ENCODE peak calls at places on chromosomes 12 and 14, in nine cellular contexts. One of them, this sample, is unnamed. For H3K27me3, the result is how much of the 10 kb centered on the place peaks cover.

GRCh38 chr14:68979722-68980552 is 835 bp upstream of the ACTN1 start:
- DNase-seq in cardiac muscle cell: no peak
- DNase-seq in stomach: peak
- DNase-seq in heart left ventricle: peak
- DNase-seq in gastrocnemius medialis: peak
- DNase-seq in tibial artery: peak
- DNase-seq in colonic mucosa: peak
- DNase-seq in Peyer's patch: peak
- DNase-seq in lung: no peak
- DNase-seq in this sample: no peak

GRCh38 chr14:96091149-96091693 is 52.1 kb downstream of the C14orf132 start:
- DNase-seq in cardiac muscle cell: no peak
- DNase-seq in heart left ventricle: no peak
- DNase-seq in lung: no peak
- DNase-seq in Peyer's patch: peak
- DNase-seq in colonic mucosa: no peak
- DNase-seq in gastrocnemius medialis: no peak
- DNase-seq in tibial artery: peak
- DNase-seq in stomach: no peak
- DNase-seq in this sample: no peak

GRCh38 chr14:81805785-81806184 is 272.1 kb upstream of the SEL1L start:
- DNase-seq in heart left ventricle: no peak
- DNase-seq in colonic mucosa: no peak
- DNase-seq in cardiac muscle cell: no peak
- DNase-seq in Peyer's patch: no peak
- DNase-seq in lung: no peak
- DNase-seq in gastrocnemius medialis: no peak
- DNase-seq in stomach: no peak
- DNase-seq in tibial artery: no peak
- DNase-seq in this sample: no peak

GRCh38 chr14:80364274-80364673 is 153.0 kb upstream of the DIO2 start:
- DNase-seq in lung: no peak
- DNase-seq in heart left ventricle: no peak
- DNase-seq in colonic mucosa: no peak
- DNase-seq in tibial artery: no peak
- DNase-seq in cardiac muscle cell: peak
- DNase-seq in Peyer's patch: no peak
- DNase-seq in gastrocnemius medialis: no peak
- DNase-seq in stomach: no peak
- DNase-seq in this sample: no peak

GRCh38 chr12:114131824-114132223 is 165.7 kb upstream of the RBM19 start:
- DNase-seq in cardiac muscle cell: no peak
- DNase-seq in lung: no peak
- DNase-seq in tibial artery: no peak
- DNase-seq in heart left ventricle: no peak
- DNase-seq in stomach: no peak
- DNase-seq in Peyer's patch: no peak
- DNase-seq in colonic mucosa: no peak
- DNase-seq in gastrocnemius medialis: no peak
- DNase-seq in this sample: no peak

GRCh38 chr14:36773558-36773957 is 111.9 kb downstream of the PAX9 start:
- DNase-seq in Peyer's patch: no peak
- DNase-seq in lung: no peak
- DNase-seq in gastrocnemius medialis: no peak
- DNase-seq in stomach: no peak
- DNase-seq in cardiac muscle cell: no peak
- DNase-seq in tibial artery: no peak
- DNase-seq in colonic mucosa: no peak
- DNase-seq in heart left ventricle: no peak
- DNase-seq in this sample: no peak

GRCh38 chr12:108457006-108457733 is 57.9 kb upstream of the FICD start:
- DNase-seq in heart left ventricle: no peak
- DNase-seq in stomach: no peak
- DNase-seq in cardiac muscle cell: peak
- DNase-seq in tibial artery: no peak
- DNase-seq in Peyer's patch: no peak
- DNase-seq in colonic mucosa: no peak
- DNase-seq in gastrocnemius medialis: no peak
- DNase-seq in lung: no peak
- DNase-seq in this sample: no peak

GRCh38 chr14:93986972-93987371 is 10.1 kb upstream of the CCDC197 start:
- DNase-seq in tibial artery: no peak
- DNase-seq in heart left ventricle: no peak
- DNase-seq in Peyer's patch: no peak
- DNase-seq in lung: no peak
- DNase-seq in gastrocnemius medialis: peak
- DNase-seq in stomach: no peak
- DNase-seq in cardiac muscle cell: no peak
- DNase-seq in colonic mucosa: no peak
- DNase-seq in this sample: no peak

GRCh38 chr14:64841121-64841611 is 38.5 kb downstream of the SPTB start:
- DNase-seq in cardiac muscle cell: peak
- DNase-seq in tibial artery: no peak
- DNase-seq in stomach: no peak
- DNase-seq in Peyer's patch: no peak
- DNase-seq in colonic mucosa: no peak
- DNase-seq in heart left ventricle: no peak
- DNase-seq in gastrocnemius medialis: peak
- DNase-seq in lung: no peak
- DNase-seq in this sample: peak

GRCh38 chr12:57164966-57165365 is 17.5 kb upstream of the LRP1-AS start:
- DNase-seq in Peyer's patch: no peak
- DNase-seq in tibial artery: no peak
- DNase-seq in gastrocnemius medialis: no peak
- DNase-seq in colonic mucosa: no peak
- DNase-seq in lung: no peak
- DNase-seq in cardiac muscle cell: peak
- DNase-seq in stomach: no peak
- DNase-seq in heart left ventricle: no peak
- DNase-seq in this sample: no peak

GRCh38 chr14:76382495-76382832 is 6.5 kb downstream of the ESRRB start:
- DNase-seq in Peyer's patch: no peak
- DNase-seq in stomach: no peak
- DNase-seq in tibial artery: no peak
- DNase-seq in lung: no peak
- DNase-seq in heart left ventricle: no peak
- DNase-seq in cardiac muscle cell: no peak
- DNase-seq in gastrocnemius medialis: no peak
- DNase-seq in colonic mucosa: no peak
- DNase-seq in this sample: no peak
- H3K27me3 ChIP-seq in Peyer's patch: under half
- H3K27me3 ChIP-seq in stomach: half or more
- H3K27me3 ChIP-seq in tibial artery: under half
- H3K27me3 ChIP-seq in lung: under half
- H3K27me3 ChIP-seq in heart left ventricle: half or more
- H3K27me3 ChIP-seq in cardiac muscle cell: half or more
- H3K27me3 ChIP-seq in gastrocnemius medialis: under half
- H3K27me3 ChIP-seq in colonic mucosa: under half
- H3K27me3 ChIP-seq in this sample: half or more

GRCh38 chr14:57273236-57273635 is 4.5 kb downstream of the AP5M1 start:
- DNase-seq in gastrocnemius medialis: no peak
- DNase-seq in Peyer's patch: no peak
- DNase-seq in stomach: no peak
- DNase-seq in cardiac muscle cell: no peak
- DNase-seq in lung: no peak
- DNase-seq in heart left ventricle: no peak
- DNase-seq in colonic mucosa: no peak
- DNase-seq in tibial artery: no peak
- DNase-seq in this sample: no peak

GRCh38 chr14:57266060-57266459 is 2.6 kb downstream of the EXOC5 start:
- DNase-seq in gastrocnemius medialis: no peak
- DNase-seq in Peyer's patch: no peak
- DNase-seq in stomach: no peak
- DNase-seq in cardiac muscle cell: peak
- DNase-seq in colonic mucosa: no peak
- DNase-seq in lung: no peak
- DNase-seq in tibial artery: no peak
- DNase-seq in heart left ventricle: no peak
- DNase-seq in this sample: no peak

DNA sequence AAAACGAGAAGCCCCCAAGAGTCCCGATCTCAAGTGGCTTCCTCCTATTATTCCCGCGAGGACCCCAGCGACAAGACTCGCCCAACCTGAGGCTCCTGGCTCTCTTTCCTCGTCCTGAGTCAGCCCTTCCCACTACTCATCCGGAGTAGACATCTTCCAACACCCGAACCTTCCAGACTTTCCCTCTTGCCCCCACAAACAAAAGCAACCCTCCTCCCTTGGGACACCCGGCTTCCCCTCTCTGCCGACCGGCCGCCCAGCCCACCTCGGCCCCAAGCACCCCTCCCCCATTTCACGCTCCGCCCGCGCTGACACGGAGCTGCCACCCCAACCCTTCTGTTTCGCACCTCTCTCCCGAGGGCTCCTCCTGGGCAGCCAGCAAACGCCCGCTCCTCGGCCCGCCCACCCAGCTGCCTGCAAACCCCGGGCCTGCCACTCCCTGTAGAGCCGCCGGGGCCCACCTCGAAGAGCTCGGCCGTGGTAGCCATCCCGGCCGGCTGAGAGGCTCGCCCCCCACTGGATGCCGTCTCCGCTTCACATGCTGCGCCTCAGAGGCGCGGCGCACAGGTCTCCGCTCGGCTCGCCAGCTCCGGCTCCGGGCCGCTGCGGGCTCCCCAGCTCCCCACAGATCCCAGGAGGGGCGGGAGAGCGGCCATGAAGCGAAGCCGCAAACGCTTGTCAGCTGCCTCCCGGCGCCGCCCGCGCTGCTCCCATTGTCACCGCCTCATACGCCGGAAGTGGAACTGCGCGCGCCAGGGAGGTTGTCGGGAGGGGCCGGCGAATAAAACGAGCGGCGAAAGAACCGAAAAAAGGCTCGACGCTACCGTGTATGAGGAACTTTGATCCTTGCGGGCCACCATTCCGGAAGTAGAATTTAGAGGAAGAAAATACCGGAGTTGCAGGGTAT is at the start of the genes AP5M1 and EXOC5:
- DNase-seq in lung: peak
- DNase-seq in heart left ventricle: peak
- DNase-seq in colonic mucosa: peak
- DNase-seq in Peyer's patch: peak
- DNase-seq in gastrocnemius medialis: peak
- DNase-seq in cardiac muscle cell: peak
- DNase-seq in stomach: peak
- DNase-seq in tibial artery: peak
- DNase-seq in this sample: no peak
- TF ChIP-seq CTCF in lung: no peak
- TF ChIP-seq CTCF in heart left ventricle: no peak
- TF ChIP-seq CTCF in colonic mucosa: no peak
- TF ChIP-seq CTCF in Peyer's patch: no peak
- TF ChIP-seq CTCF in gastrocnemius medialis: peak
- TF ChIP-seq CTCF in cardiac muscle cell: no peak
- TF ChIP-seq CTCF in stomach: peak
- TF ChIP-seq CTCF in tibial artery: no peak
- TF ChIP-seq CTCF in this sample: peak

DNA sequence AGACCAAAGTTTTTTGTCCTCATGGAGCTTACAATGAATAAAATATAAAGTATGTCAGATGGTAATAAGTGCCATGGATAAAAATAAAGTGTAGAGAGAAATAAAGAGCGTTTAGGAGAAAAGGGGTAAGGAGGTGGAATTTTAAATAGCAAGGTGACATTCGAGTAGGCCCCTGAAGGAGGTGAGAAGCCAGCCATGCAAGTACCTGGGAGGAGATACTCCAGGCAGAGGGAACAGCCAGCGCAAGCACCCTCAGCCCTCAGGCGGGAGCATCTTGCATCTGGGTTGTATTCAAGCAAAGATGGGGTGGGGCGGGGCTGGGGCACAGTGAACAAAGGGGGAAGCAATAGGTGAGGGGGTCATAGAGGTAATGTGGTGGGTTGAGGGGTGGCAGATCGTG is 4.3 kb downstream of the TBC1D30 start:
- DNase-seq in cardiac muscle cell: no peak
- DNase-seq in heart left ventricle: no peak
- DNase-seq in gastrocnemius medialis: no peak
- DNase-seq in colonic mucosa: no peak
- DNase-seq in Peyer's patch: no peak
- DNase-seq in tibial artery: no peak
- DNase-seq in stomach: no peak
- DNase-seq in lung: no peak
- DNase-seq in this sample: no peak
- H3K27me3 ChIP-seq in cardiac muscle cell: half or more
- H3K27me3 ChIP-seq in heart left ventricle: under half
- H3K27me3 ChIP-seq in gastrocnemius medialis: half or more
- H3K27me3 ChIP-seq in colonic mucosa: under half
- H3K27me3 ChIP-seq in Peyer's patch: under half
- H3K27me3 ChIP-seq in tibial artery: under half
- H3K27me3 ChIP-seq in stomach: under half
- H3K27me3 ChIP-seq in lung: under half
- H3K27me3 ChIP-seq in this sample: under half

GRCh38 chr12:111673503-111673902 is 12.3 kb downstream of the BRAP start:
- DNase-seq in gastrocnemius medialis: no peak
- DNase-seq in colonic mucosa: no peak
- DNase-seq in stomach: no peak
- DNase-seq in heart left ventricle: no peak
- DNase-seq in Peyer's patch: no peak
- DNase-seq in lung: no peak
- DNase-seq in cardiac muscle cell: peak
- DNase-seq in tibial artery: no peak
- DNase-seq in this sample: no peak
- TF ChIP-seq CTCF in gastrocnemius medialis: no peak
- TF ChIP-seq CTCF in colonic mucosa: peak
- TF ChIP-seq CTCF in stomach: peak
- TF ChIP-seq CTCF in heart left ventricle: peak
- TF ChIP-seq CTCF in Peyer's patch: peak
- TF ChIP-seq CTCF in lung: no peak
- TF ChIP-seq CTCF in cardiac muscle cell: peak
- TF ChIP-seq CTCF in tibial artery: peak
- TF ChIP-seq CTCF in this sample: peak

DNA sequence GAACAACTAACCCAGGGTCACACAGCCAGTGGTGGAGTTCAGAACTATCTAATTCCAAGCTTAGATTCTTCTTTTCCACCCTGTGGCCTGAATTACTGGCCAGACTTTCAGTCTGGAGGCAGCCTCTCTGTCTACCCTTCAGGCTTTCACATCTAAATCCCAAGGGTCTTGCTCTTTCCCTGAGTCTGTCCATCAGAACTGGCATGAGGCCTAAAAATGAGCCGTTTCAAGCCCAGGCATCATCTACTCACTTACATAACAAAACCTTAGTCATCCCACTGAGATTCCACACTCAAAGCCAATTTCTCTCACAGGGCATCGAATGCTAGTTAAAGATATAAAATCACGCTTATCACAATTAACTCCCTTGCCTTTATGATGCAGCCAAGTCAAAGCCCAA is 1.3 kb upstream of the PTGDR start:
- DNase-seq in Peyer's patch: no peak
- DNase-seq in heart left ventricle: peak
- DNase-seq in tibial artery: peak
- DNase-seq in cardiac muscle cell: peak
- DNase-seq in stomach: no peak
- DNase-seq in gastrocnemius medialis: peak
- DNase-seq in lung: no peak
- DNase-seq in colonic mucosa: no peak
- DNase-seq in this sample: no peak
- H3K27me3 ChIP-seq in Peyer's patch: under half
- H3K27me3 ChIP-seq in heart left ventricle: under half
- H3K27me3 ChIP-seq in tibial artery: under half
- H3K27me3 ChIP-seq in cardiac muscle cell: half or more
- H3K27me3 ChIP-seq in stomach: under half
- H3K27me3 ChIP-seq in gastrocnemius medialis: under half
- H3K27me3 ChIP-seq in lung: under half
- H3K27me3 ChIP-seq in colonic mucosa: under half
- H3K27me3 ChIP-seq in this sample: under half